ENCODE peak calls at places on chromosomes 1 and 21, in nine cellular contexts. N is CD4-positive, CD25-positive, alpha-beta regulatory T cell; G is sigmoid colon; J is pancreas; P is right cardiac atrium; C is heart left ventricle; E is esophagus squamous epithelium; V is CD8-positive, alpha-beta memory T cell; B is mammary epithelial cell. F is an unnamed sample.
A peak's percentile ranks its signal among the peaks of the same experiment; 100 is the strongest.

GRCh38 chr1:87212431-87213125 is 116.1 kb upstream of the LMO4 start:
- DNase-seq in N (no peak), G (no peak), J (no peak), P (no peak), C (no peak), E (no peak), V (no peak), B (no peak), F (no peak)

GRCh38 chr1:98496246-98496995 is 165.1 kb upstream of the SNX7 start:
- DNase-seq in N (no peak), G (no peak), J (no peak), P (no peak), C (no peak), E (no peak), V (no peak), B (peak; percentile 61), F (no peak)

GRCh38 chr1:231526536-231526935 is 1.9 kb upstream of the TSNAX start:
- DNase-seq in N (no peak), G (no peak), J (no peak), P (no peak), C (no peak), E (no peak), V (no peak), B (no peak), F (no peak)

GRCh38 chr1:248873409-248873992 is 14.6 kb upstream of the ZNF692 start:
- DNase-seq in N (peak; percentile 78), G (peak; percentile 97), J (peak; percentile 91), P (peak; percentile 97), C (peak; percentile 94), E (peak; percentile 39), V (peak; percentile 81), B (peak; percentile 95), F (peak; percentile 98)

GRCh38 chr1:35807614-35808375 is at the start of gene AGO4:
- DNase-seq in N (peak; percentile 14), G (peak; percentile 74), J (peak; percentile 37), P (peak; percentile 88), C (peak; percentile 86), E (no peak), V (peak; percentile 19), B (peak; percentile 7), F (no peak)

GRCh38 chr1:13583592-13583963 is at the start of gene PDPN:
- DNase-seq in N (no peak), G (peak; percentile 79), J (no peak), P (peak; percentile 63), C (peak; percentile 66), E (no peak), V (no peak), B (no peak), F (no peak)

GRCh38 chr1:245363821-245364220 is 209.0 kb downstream of the KIF26B start:
- DNase-seq in N (no peak), G (no peak), J (no peak), P (no peak), C (no peak), E (no peak), V (no peak), B (no peak), F (no peak)

GRCh38 chr1:43834280-43835140 is 99.1 kb upstream of the ARTN start:
- DNase-seq in N (no peak), G (no peak), J (no peak), P (no peak), C (no peak), E (no peak), V (no peak), B (peak; percentile 81), F (no peak)

GRCh38 chr1:166933633-166934032 is 41.7 kb downstream of the ILDR2 start:
- DNase-seq in N (no peak), G (no peak), J (no peak), P (no peak), C (no peak), E (no peak), V (no peak), B (no peak), F (no peak)

GRCh38 chr1:21104683-21105082 is 72.0 kb downstream of the EIF4G3 start:
- DNase-seq in N (no peak), G (no peak), J (no peak), P (no peak), C (no peak), E (no peak), V (no peak), B (no peak), F (no peak)

GRCh38 chr1:100643430-100644196 is 75.9 kb upstream of the VCAM1 start:
- DNase-seq in N (no peak), G (no peak), J (peak; percentile 16), P (no peak), C (no peak), E (no peak), V (no peak), B (no peak), F (no peak)

GRCh38 chr1:84271452-84272273 is 29.8 kb upstream of the SAMD13 start:
- DNase-seq in N (no peak), G (no peak), J (no peak), P (no peak), C (no peak), E (no peak), V (no peak), B (no peak), F (no peak)

GRCh38 chr21:26736449-26736848 is 108.8 kb downstream of the ADAMTS1 start:
- DNase-seq in N (no peak), G (no peak), J (no peak), P (no peak), C (no peak), E (no peak), V (no peak), B (no peak), F (no peak)

GRCh38 chr21:33578214-33578613 is 10.3 kb downstream of the DONSON start:
- DNase-seq in N (no peak), G (no peak), J (no peak), P (no peak), C (no peak), E (no peak), V (no peak), B (no peak), F (no peak)

GRCh38 chr1:74467786-74468377 is 44.5 kb downstream of the LRRC53 start:
- DNase-seq in N (no peak), G (no peak), J (no peak), P (no peak), C (no peak), E (no peak), V (no peak), B (peak; percentile 8), F (no peak)

GRCh38 chr21:35375115-35375514 is 326.0 kb upstream of the RUNX1 start:
- DNase-seq in N (no peak), G (peak; percentile 71), J (no peak), P (no peak), C (no peak), E (no peak), V (no peak), B (peak; percentile 77), F (no peak)

DNA sequence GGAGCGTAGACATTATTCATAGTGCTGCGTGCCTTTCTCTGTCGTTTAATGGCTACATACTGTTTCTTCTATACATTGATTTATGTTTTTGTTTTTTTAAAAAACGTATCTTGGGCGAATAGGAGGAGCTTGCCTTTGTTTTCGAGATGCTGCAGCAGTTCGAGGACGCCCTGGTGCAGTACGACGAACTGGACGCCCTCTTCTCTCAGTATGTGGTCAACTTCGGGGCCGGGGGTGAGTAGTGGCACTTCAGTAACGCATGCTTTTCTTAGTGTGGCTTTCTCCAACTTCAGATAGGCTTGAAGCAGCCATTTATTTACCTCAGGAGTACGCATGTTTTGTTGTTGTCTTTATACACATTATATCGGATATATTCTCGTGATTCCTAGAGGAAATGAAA is 46.9 kb downstream of the TRAPPC10 start:
- DNase-seq in N (no peak), G (no peak), J (no peak), P (no peak), C (no peak), E (no peak), V (no peak), B (no peak), F (no peak)
- H3K27ac ChIP-seq in N (no peak overlapping the region), G (no peak overlapping the region), J (no peak overlapping the region), P (no peak overlapping the region), C (no peak overlapping the region), E (no peak overlapping the region), V (no peak overlapping the region), B (no peak overlapping the region), F (no peak overlapping the region)

GRCh38 chr1:19400875-19401854 is 84.2 kb downstream of the CAPZB start:
- DNase-seq in N (no peak), G (no peak), J (no peak), P (no peak), C (no peak), E (no peak), V (no peak), B (no peak), F (no peak)
- H3K4me1 ChIP-seq in N (peaks cover 16% of the 10 kb centered on the region), G (no peaks in the 10 kb centered on the region), J (no peaks in the 10 kb centered on the region), P (peaks cover 38% of the 10 kb centered on the region), C (peaks cover 66% of the 10 kb centered on the region), E (peaks cover 22% of the 10 kb centered on the region), V (peaks cover 17% of the 10 kb centered on the region), B (peaks cover 3% of the 10 kb centered on the region), F (no peaks in the 10 kb centered on the region)

DNA sequence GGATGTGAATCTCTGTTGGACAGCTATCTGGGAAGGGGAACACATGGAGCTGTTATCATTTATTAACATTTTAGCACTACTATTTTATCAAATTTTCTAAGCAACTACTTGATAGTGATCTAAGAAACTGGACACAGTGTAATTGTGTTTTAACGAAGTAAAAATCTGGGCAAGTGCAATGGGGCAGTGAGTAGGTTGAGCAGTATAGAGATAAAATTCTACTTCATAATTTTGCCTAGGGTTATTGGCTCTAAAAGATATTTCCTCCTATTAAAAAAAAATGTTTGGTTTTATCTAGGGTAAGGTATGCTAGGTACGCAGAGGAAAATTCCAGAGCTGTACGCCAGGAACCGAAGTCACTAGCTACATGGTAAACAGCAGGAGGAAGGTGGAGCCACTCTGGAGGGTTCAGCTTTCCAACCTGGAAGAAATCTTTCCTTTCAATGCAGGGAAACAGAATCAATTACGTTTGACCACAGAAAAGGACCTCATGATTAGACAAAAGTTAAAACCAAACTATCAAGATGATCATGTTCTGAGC is 43.3 kb downstream of the BCAR3 start:
- DNase-seq in N (no peak), G (no peak), J (no peak), P (no peak), C (no peak), E (no peak), V (no peak), B (no peak), F (peak; percentile 28)
- H3K27ac ChIP-seq in N (no peak overlapping the region), G (no peak overlapping the region), J (no peak overlapping the region), P (no peak overlapping the region), C (no peak overlapping the region), E (no peak overlapping the region), V (no peak overlapping the region), B (no peak overlapping the region), F (no peak overlapping the region)

GRCh38 chr1:234515821-234516241 is 36.9 kb upstream of the TARBP1 start:
- DNase-seq in N (no peak), G (no peak), J (no peak), P (no peak), C (no peak), E (no peak), V (no peak), B (peak; percentile 72), F (no peak)
- H3K4me1 ChIP-seq in N (no peaks in the 10 kb centered on the region), G (no peaks in the 10 kb centered on the region), J (peaks cover 2% of the 10 kb centered on the region), P (peaks cover 2% of the 10 kb centered on the region), C (peaks cover 20% of the 10 kb centered on the region), E (no peaks in the 10 kb centered on the region), V (no peaks in the 10 kb centered on the region), B (peaks cover 19% of the 10 kb centered on the region), F (no peaks in the 10 kb centered on the region)

DNA sequence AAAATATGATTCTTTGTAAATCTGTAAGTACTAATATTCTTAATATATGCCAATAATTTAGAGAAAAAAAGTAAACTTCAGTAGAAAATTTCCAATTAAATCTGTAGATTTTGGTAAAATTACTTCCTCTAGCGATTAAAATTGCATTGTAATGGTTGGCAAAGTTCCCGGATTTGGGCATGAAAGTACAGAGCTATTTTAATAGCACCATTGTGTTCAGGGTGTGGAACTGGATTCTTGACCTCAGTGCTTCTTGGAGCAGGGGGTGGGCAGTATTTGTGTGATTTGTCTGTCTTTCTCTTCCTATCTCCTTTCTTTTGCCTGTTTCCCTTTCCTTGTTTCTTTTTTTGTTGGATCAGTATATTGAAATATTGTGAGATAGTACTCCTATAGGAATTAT is 72.1 kb downstream of the DNM3 start:
- DNase-seq in N (no peak), G (no peak), J (peak; percentile 28), P (no peak), C (no peak), E (no peak), V (no peak), B (peak; percentile 70), F (no peak)
- H3K27ac ChIP-seq in N (no peak overlapping the region), G (no peak overlapping the region), J (no peak overlapping the region), P (no peak overlapping the region), C (peak overlapping the region; percentile 32), E (no peak overlapping the region), V (no peak overlapping the region), B (peak overlapping the region; percentile 49), F (no peak overlapping the region)